ENCODE peak calls at places on chromosomes 7 and 10, in nine cellular contexts. Z, C, K, A, F, Y, O, D and V are unnamed samples.

GRCh38 chr10:25026463-25026862 is 10.1 kb downstream of the THNSL1 start:
- DNase-seq in Z (no peak), C (no peak), K (no peak), A (no peak), F (no peak), Y (no peak), O (no peak), D (no peak), V (no peak)

GRCh38 chr7:76430211-76430610 is 5.5 kb downstream of the ZP3 start:
- DNase-seq in Z (no peak), C (no peak), K (no peak), A (no peak), F (no peak), Y (no peak), O (no peak), D (no peak), V (no peak)

GRCh38 chr10:96053985-96054384 is 10.6 kb downstream of the CCNJ start:
- DNase-seq in Z (no peak), C (no peak), K (no peak), A (no peak), F (no peak), Y (no peak), O (no peak), D (no peak), V (no peak)

GRCh38 chr7:38367301-38367700 is 93.9 kb upstream of the TARP start:
- DNase-seq in Z (no peak), C (no peak), K (no peak), A (no peak), F (no peak), Y (no peak), O (no peak), D (no peak), V (no peak)

GRCh38 chr10:19347592-19347991 is 299.0 kb downstream of the MALRD1 start:
- DNase-seq in Z (no peak), C (no peak), K (no peak), A (no peak), F (no peak), Y (no peak), O (no peak), D (no peak), V (peak)

GRCh38 chr10:24617771-24618396 is 105.8 kb downstream of the ARHGAP21 start:
- DNase-seq in Z (peak), C (peak), K (peak), A (no peak), F (peak), Y (peak), O (peak), D (peak), V (peak)

GRCh38 chr7:134562136-134562535 is 13.2 kb downstream of the AKR1B15 start:
- DNase-seq in Z (no peak), C (no peak), K (no peak), A (no peak), F (no peak), Y (no peak), O (no peak), D (no peak), V (no peak)

GRCh38 chr7:74502216-74502891 is 48.6 kb downstream of the GTF2IRD1 start:
- DNase-seq in Z (no peak), C (peak), K (no peak), A (no peak), F (no peak), Y (no peak), O (peak), D (no peak), V (no peak)

GRCh38 chr7:83060218-83060617 is 102.5 kb downstream of the PCLO start:
- DNase-seq in Z (no peak), C (no peak), K (no peak), A (no peak), F (peak), Y (no peak), O (peak), D (no peak), V (no peak)

GRCh38 chr10:24550680-24551079 is 173.0 kb downstream of the ARHGAP21 start:
- DNase-seq in Z (no peak), C (no peak), K (no peak), A (no peak), F (no peak), Y (no peak), O (no peak), D (no peak), V (no peak)

GRCh38 chr10:4352566-4352961 is 473.4 kb upstream of the AKR1E2 start:
- DNase-seq in Z (no peak), C (no peak), K (no peak), A (no peak), F (no peak), Y (no peak), O (no peak), D (no peak), V (no peak)

GRCh38 chr10:89684604-89685003 is 16.8 kb upstream of the KIF20B start:
- DNase-seq in Z (no peak), C (no peak), K (no peak), A (no peak), F (no peak), Y (no peak), O (no peak), D (no peak), V (no peak)

GRCh38 chr10:74822101-74822500 is 4.3 kb upstream of the KAT6B start:
- DNase-seq in Z (no peak), C (no peak), K (no peak), A (no peak), F (no peak), Y (no peak), O (no peak), D (no peak), V (no peak)

GRCh38 chr10:4131407-4132215 is 346.6 kb upstream of the KLF6 start:
- DNase-seq in Z (peak), C (no peak), K (peak), A (no peak), F (no peak), Y (no peak), O (no peak), D (no peak), V (no peak)

GRCh38 chr7:17532861-17533404 is 234.5 kb downstream of the AHR start:
- DNase-seq in Z (no peak), C (peak), K (no peak), A (no peak), F (no peak), Y (no peak), O (no peak), D (no peak), V (no peak)

GRCh38 chr7:29588900-29589696 is 25.5 kb downstream of the PRR15 start:
- DNase-seq in Z (peak), C (no peak), K (no peak), A (no peak), F (peak), Y (no peak), O (peak), D (no peak), V (no peak)

GRCh38 chr7:34277016-34277800 is 371.9 kb downstream of the BMPER start:
- DNase-seq in Z (no peak), C (no peak), K (no peak), A (no peak), F (no peak), Y (no peak), O (no peak), D (no peak), V (no peak)

GRCh38 chr10:753530-753929 is 64.1 kb upstream of the DIP2C start:
- DNase-seq in Z (no peak), C (no peak), K (no peak), A (no peak), F (no peak), Y (no peak), O (no peak), D (no peak), V (no peak)

GRCh38 chr10:71522438-71523144 is 125.9 kb downstream of the CDH23 start:
- DNase-seq in Z (no peak), C (no peak), K (no peak), A (no peak), F (no peak), Y (no peak), O (no peak), D (no peak), V (no peak)